ENCODE peak calls at places on chromosomes 13 and 19, in four cellular contexts. K is activated naive CD4-positive, alpha-beta T cell treated with Interleukin-2 at 50 U/mL for 16 hours; Q is NCI-H2081; S is upper lobe of right lung. A is an unnamed sample.

GRCh38 chr13:28349901-28350654 is 144.8 kb downstream of the FLT1 start:
- DNase-seq in K (no peak), S (no peak), Q (no peak), A (no peak)

GRCh38 chr13:49308977-49309408 is 61.3 kb downstream of the CDADC1 start:
- DNase-seq in Q (no peak), S (no peak), K (no peak), A (no peak)

GRCh38 chr13:27423333-27423732 is 1.1 kb upstream of the GTF3A start:
- DNase-seq in Q (no peak), K (no peak), S (no peak), A (no peak)

GRCh38 chr13:30766957-30767603 is 31.7 kb downstream of the ALOX5AP start:
- DNase-seq in K (peak), Q (no peak), S (no peak), A (no peak)

GRCh38 chr19:7897289-7897688 is 6.4 kb upstream of the MAP2K7 start:
- DNase-seq in Q (no peak), S (no peak), K (no peak), A (no peak)

GRCh38 chr13:84137292-84137691 is 255.0 kb upstream of the SLITRK1 start:
- DNase-seq in K (peak), S (no peak), Q (no peak), A (no peak)

GRCh38 chr19:11130824-11131455 is 24.6 kb downstream of the SPC24 start:
- DNase-seq in S (peak), Q (peak), K (peak), A (peak)

GRCh38 chr13:93446256-93446655 is 219.6 kb downstream of the GPC6 start:
- DNase-seq in Q (no peak), S (no peak), K (no peak), A (no peak)

GRCh38 chr13:46698910-46699460 is 98.0 kb downstream of the ESD start:
- DNase-seq in S (no peak), Q (no peak), K (no peak), A (no peak)

GRCh38 chr13:32115069-32115468 is 83.5 kb downstream of the FRY start:
- DNase-seq in K (no peak), S (no peak), Q (no peak), A (no peak)

GRCh38 chr13:108322206-108322824 is 52.8 kb downstream of the TNFSF13B start:
- DNase-seq in K (no peak), S (no peak), Q (peak), A (no peak)